ENCODE peak calls at places on chromosomes 16 and 17, in ten cellular contexts. One of them, this sample, is unnamed. For H3K27me3, the result is how much of the 10 kb centered on the place peaks cover.

GRCh38 chr16:84471316-84471715 is 33.1 kb downstream of the MEAK7 start:
- DNase-seq in colonic mucosa: no peak
- DNase-seq in pancreas: no peak
- DNase-seq in uterus: no peak
- DNase-seq in heart right ventricle: no peak
- DNase-seq in ovary: no peak
- DNase-seq in psoas muscle: no peak
- DNase-seq in H1: no peak
- DNase-seq in IMR-90: no peak
- DNase-seq in sigmoid colon: no peak
- DNase-seq in this sample: no peak

GRCh38 chr17:11651089-11651488 is 52.8 kb downstream of the DNAH9 start:
- DNase-seq in IMR-90: no peak
- DNase-seq in pancreas: no peak
- DNase-seq in colonic mucosa: no peak
- DNase-seq in H1: no peak
- DNase-seq in heart right ventricle: no peak
- DNase-seq in psoas muscle: no peak
- DNase-seq in sigmoid colon: no peak
- DNase-seq in uterus: no peak
- DNase-seq in ovary: no peak
- DNase-seq in this sample: no peak

GRCh38 chr16:89602273-89602951 is 11.0 kb upstream of the DPEP1 start:
- DNase-seq in ovary: no peak
- DNase-seq in H1: peak
- DNase-seq in sigmoid colon: no peak
- DNase-seq in psoas muscle: no peak
- DNase-seq in heart right ventricle: no peak
- DNase-seq in pancreas: no peak
- DNase-seq in uterus: peak
- DNase-seq in IMR-90: peak
- DNase-seq in colonic mucosa: no peak
- DNase-seq in this sample: peak

GRCh38 chr17:35698800-35699199 is 32.6 kb upstream of the RASL10B start:
- DNase-seq in uterus: no peak
- DNase-seq in colonic mucosa: no peak
- DNase-seq in H1: no peak
- DNase-seq in heart right ventricle: no peak
- DNase-seq in pancreas: no peak
- DNase-seq in psoas muscle: no peak
- DNase-seq in sigmoid colon: no peak
- DNase-seq in IMR-90: no peak
- DNase-seq in ovary: no peak
- DNase-seq in this sample: no peak

GRCh38 chr17:72812823-72813222 is 279.7 kb downstream of the SLC39A11 start:
- DNase-seq in psoas muscle: no peak
- DNase-seq in IMR-90: peak
- DNase-seq in pancreas: no peak
- DNase-seq in sigmoid colon: no peak
- DNase-seq in ovary: no peak
- DNase-seq in uterus: no peak
- DNase-seq in colonic mucosa: no peak
- DNase-seq in heart right ventricle: no peak
- DNase-seq in H1: no peak
- DNase-seq in this sample: peak

GRCh38 chr17:17041018-17041521 is 1.2 kb upstream of the MPRIP start:
- DNase-seq in heart right ventricle: no peak
- DNase-seq in H1: no peak
- DNase-seq in colonic mucosa: peak
- DNase-seq in pancreas: peak
- DNase-seq in IMR-90: peak
- DNase-seq in ovary: no peak
- DNase-seq in psoas muscle: peak
- DNase-seq in uterus: no peak
- DNase-seq in sigmoid colon: no peak
- DNase-seq in this sample: peak

GRCh38 chr17:68288375-68288774 is 2.6 kb downstream of the SLC16A6 start:
- DNase-seq in H1: no peak
- DNase-seq in heart right ventricle: no peak
- DNase-seq in colonic mucosa: no peak
- DNase-seq in sigmoid colon: no peak
- DNase-seq in uterus: no peak
- DNase-seq in psoas muscle: no peak
- DNase-seq in IMR-90: no peak
- DNase-seq in ovary: no peak
- DNase-seq in pancreas: no peak
- DNase-seq in this sample: no peak

GRCh38 chr16:55118701-55119260 is 188.1 kb downstream of the IRX5 start:
- DNase-seq in ovary: no peak
- DNase-seq in colonic mucosa: no peak
- DNase-seq in sigmoid colon: no peak
- DNase-seq in IMR-90: no peak
- DNase-seq in H1: no peak
- DNase-seq in uterus: no peak
- DNase-seq in pancreas: no peak
- DNase-seq in heart right ventricle: no peak
- DNase-seq in psoas muscle: no peak
- DNase-seq in this sample: no peak

DNA sequence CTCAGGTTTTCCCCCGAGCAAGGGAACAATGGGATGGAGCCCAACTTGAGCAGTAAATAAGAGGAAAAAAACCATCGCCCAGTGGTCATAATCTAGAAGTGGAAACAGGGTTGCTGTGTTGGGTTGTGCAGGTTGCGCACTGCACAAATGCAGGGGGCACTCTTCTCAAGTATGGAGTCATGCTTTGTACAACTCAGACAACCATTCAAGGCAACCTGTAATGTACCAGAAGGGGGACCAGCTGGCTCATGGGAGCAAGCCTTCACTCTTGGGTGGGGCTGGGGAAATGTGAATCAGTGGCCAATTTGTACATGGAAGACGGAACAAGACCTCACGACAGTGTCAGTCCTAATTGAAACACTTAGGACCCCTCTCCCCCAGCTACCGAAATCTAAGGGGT is 23.9 kb upstream of the LITAF start:
- DNase-seq in uterus: no peak
- DNase-seq in colonic mucosa: no peak
- DNase-seq in pancreas: no peak
- DNase-seq in psoas muscle: no peak
- DNase-seq in H1: no peak
- DNase-seq in ovary: no peak
- DNase-seq in sigmoid colon: no peak
- DNase-seq in heart right ventricle: no peak
- DNase-seq in IMR-90: no peak
- DNase-seq in this sample: no peak
- TF ChIP-seq CTCF in uterus: no peak
- TF ChIP-seq CTCF in colonic mucosa: no peak
- TF ChIP-seq CTCF in pancreas: no peak
- TF ChIP-seq CTCF in psoas muscle: no peak
- TF ChIP-seq CTCF in H1: no peak
- TF ChIP-seq CTCF in ovary: no peak
- TF ChIP-seq CTCF in sigmoid colon: no peak
- TF ChIP-seq CTCF in heart right ventricle: no peak
- TF ChIP-seq CTCF in IMR-90: no peak
- TF ChIP-seq CTCF in this sample: no peak

DNA sequence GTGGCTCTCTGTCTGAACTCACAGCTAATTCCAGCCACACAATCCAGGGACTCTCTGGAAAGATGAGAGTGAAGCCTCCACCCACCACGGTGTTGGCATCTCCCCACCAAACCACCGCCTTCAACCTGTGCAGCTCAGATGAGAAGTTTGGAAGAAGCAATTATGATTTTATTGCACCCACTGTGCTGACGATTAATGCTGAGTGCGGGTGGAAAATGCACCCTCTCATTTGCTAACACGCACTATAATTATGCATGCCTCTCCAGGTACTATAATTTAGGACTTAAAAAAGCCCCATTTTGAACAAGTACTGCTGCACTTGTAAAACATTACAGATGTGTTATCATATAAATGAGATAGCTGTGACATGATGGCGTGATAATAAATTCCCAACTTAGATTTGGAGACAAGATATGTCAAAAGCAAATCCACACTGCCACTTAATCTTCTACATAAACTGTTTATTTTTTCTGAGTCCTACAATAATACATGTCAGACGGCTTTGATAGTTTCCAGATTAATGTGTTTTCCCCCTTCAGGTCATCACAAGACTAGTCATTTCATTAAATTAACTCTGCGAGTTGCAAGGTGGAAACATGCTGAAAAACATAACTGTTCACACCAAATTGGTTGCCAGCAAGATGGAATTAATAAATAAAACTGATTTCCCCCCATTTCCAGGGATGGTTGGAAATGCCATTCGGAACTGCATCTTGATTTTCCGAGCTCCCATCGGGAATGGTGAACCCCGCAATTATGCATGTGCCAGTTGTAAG is 466.5 kb upstream of the MAF start:
- DNase-seq in colonic mucosa: no peak
- DNase-seq in sigmoid colon: no peak
- DNase-seq in heart right ventricle: no peak
- DNase-seq in uterus: no peak
- DNase-seq in IMR-90: no peak
- DNase-seq in ovary: no peak
- DNase-seq in psoas muscle: no peak
- DNase-seq in pancreas: no peak
- DNase-seq in H1: no peak
- DNase-seq in this sample: no peak
- H3K27me3 ChIP-seq in colonic mucosa: under half
- H3K27me3 ChIP-seq in sigmoid colon: under half
- H3K27me3 ChIP-seq in heart right ventricle: under half
- H3K27me3 ChIP-seq in uterus: under half
- H3K27me3 ChIP-seq in IMR-90: under half
- H3K27me3 ChIP-seq in ovary: under half
- H3K27me3 ChIP-seq in psoas muscle: under half
- H3K27me3 ChIP-seq in pancreas: under half
- H3K27me3 ChIP-seq in H1: under half
- H3K27me3 ChIP-seq in this sample: under half

DNA sequence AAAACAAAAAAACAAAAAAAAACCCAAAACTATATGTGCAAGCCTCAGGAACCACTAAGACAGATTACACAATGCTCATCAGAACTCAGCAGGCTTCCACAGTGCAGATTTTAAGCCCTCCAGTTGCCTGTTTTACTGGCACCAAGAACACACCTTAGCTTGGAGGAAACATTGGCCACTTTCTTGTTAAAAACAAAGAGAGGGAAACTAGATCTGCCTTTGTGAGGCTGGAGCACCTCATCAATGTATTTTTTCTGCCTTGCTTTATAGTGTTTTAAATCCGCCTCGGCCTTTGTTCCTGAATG is 343.8 kb downstream of the WWOX start:
- DNase-seq in H1: peak
- DNase-seq in psoas muscle: no peak
- DNase-seq in IMR-90: no peak
- DNase-seq in ovary: no peak
- DNase-seq in sigmoid colon: no peak
- DNase-seq in heart right ventricle: no peak
- DNase-seq in pancreas: no peak
- DNase-seq in colonic mucosa: no peak
- DNase-seq in uterus: no peak
- DNase-seq in this sample: no peak
- H3K4me3 ChIP-seq in H1: no peak
- H3K4me3 ChIP-seq in psoas muscle: no peak
- H3K4me3 ChIP-seq in IMR-90: no peak
- H3K4me3 ChIP-seq in ovary: no peak
- H3K4me3 ChIP-seq in sigmoid colon: no peak
- H3K4me3 ChIP-seq in heart right ventricle: no peak
- H3K4me3 ChIP-seq in pancreas: no peak
- H3K4me3 ChIP-seq in colonic mucosa: no peak
- H3K4me3 ChIP-seq in uterus: no peak
- H3K4me3 ChIP-seq in this sample: no peak

GRCh38 chr16:2786826-2787151 is 571 bp downstream of the PRSS33 start:
- DNase-seq in uterus: no peak
- DNase-seq in ovary: no peak
- DNase-seq in H1: no peak
- DNase-seq in sigmoid colon: peak
- DNase-seq in pancreas: no peak
- DNase-seq in psoas muscle: no peak
- DNase-seq in colonic mucosa: no peak
- DNase-seq in heart right ventricle: no peak
- DNase-seq in IMR-90: no peak
- DNase-seq in this sample: no peak

GRCh38 chr16:2786061-2786825 is 1.1 kb downstream of the PRSS33 start:
- DNase-seq in uterus: no peak
- DNase-seq in sigmoid colon: peak
- DNase-seq in psoas muscle: no peak
- DNase-seq in IMR-90: no peak
- DNase-seq in ovary: no peak
- DNase-seq in heart right ventricle: no peak
- DNase-seq in pancreas: no peak
- DNase-seq in colonic mucosa: no peak
- DNase-seq in H1: no peak
- DNase-seq in this sample: no peak

GRCh38 chr16:2784536-2785100 is 2.7 kb downstream of the PRSS33 start:
- DNase-seq in colonic mucosa: no peak
- DNase-seq in heart right ventricle: no peak
- DNase-seq in sigmoid colon: peak
- DNase-seq in H1: no peak
- DNase-seq in uterus: peak
- DNase-seq in ovary: no peak
- DNase-seq in pancreas: peak
- DNase-seq in psoas muscle: no peak
- DNase-seq in IMR-90: no peak
- DNase-seq in this sample: no peak

GRCh38 chr16:2783581-2784375 is 3.6 kb downstream of the PRSS33 start:
- DNase-seq in psoas muscle: no peak
- DNase-seq in pancreas: no peak
- DNase-seq in sigmoid colon: peak
- DNase-seq in IMR-90: no peak
- DNase-seq in ovary: no peak
- DNase-seq in H1: no peak
- DNase-seq in uterus: no peak
- DNase-seq in colonic mucosa: no peak
- DNase-seq in heart right ventricle: no peak
- DNase-seq in this sample: no peak

DNA sequence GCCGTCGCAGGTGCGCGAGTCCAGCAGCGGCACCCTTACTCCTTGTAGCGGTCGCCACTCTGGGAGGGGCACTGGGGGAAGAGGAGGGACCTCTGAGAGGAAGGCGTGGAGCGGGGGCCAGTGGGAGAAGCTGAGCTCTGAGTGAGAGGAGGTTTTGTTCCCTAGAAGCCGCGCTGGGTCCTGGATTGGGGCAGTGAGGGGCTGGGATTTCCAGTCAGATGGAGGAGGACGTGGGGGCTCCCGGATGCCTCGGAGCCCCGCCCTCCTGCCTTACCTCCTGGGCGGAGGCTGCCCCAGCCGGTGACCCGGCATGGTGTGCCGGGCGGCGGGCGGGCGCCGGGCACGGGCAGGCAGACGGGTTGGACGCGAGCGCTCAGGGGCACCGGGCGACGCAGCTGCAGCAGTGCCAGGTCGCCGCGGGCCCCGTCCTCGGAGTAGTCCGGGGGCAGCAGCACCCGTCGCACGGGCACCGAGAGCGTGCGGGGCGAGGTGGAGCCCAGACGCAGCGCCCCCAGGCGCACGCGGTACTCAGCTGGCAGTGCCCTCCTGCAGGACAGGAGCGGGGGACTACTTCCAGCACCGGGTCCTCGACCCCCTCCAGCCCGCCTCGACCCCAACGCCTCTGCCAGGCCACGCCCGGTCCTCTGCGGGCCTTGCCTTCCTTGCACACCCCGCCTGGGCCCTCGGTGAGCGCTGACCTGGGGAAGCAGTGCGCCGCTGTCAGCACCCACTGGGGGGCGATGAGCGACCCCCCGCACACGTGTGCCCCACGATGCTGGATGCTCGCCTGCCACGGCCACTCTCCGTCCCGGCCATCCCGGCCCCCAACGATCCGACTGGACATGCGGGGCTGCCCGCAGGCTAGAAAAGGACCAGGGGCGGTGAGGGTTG is 2.0 kb downstream of the PRSS33 start:
- DNase-seq in H1: no peak
- DNase-seq in pancreas: peak
- DNase-seq in ovary: no peak
- DNase-seq in sigmoid colon: peak
- DNase-seq in heart right ventricle: no peak
- DNase-seq in colonic mucosa: no peak
- DNase-seq in psoas muscle: no peak
- DNase-seq in IMR-90: no peak
- DNase-seq in uterus: peak
- DNase-seq in this sample: no peak
- TF ChIP-seq CTCF in H1: peak
- TF ChIP-seq CTCF in pancreas: no peak
- TF ChIP-seq CTCF in ovary: no peak
- TF ChIP-seq CTCF in sigmoid colon: no peak
- TF ChIP-seq CTCF in heart right ventricle: no peak
- TF ChIP-seq CTCF in colonic mucosa: no peak
- TF ChIP-seq CTCF in psoas muscle: no peak
- TF ChIP-seq CTCF in IMR-90: peak
- TF ChIP-seq CTCF in uterus: no peak
- TF ChIP-seq CTCF in this sample: no peak